ENCODE peak calls at places on chromosome 9, in six cellular contexts. C is cardiac muscle cell, N is AG09309, R is epithelial cell of esophagus, E is GM12865, Z is GM12864. D is an unnamed sample.

GRCh38 chr9:21766096-21766495 is 36.3 kb upstream of the MTAP start:
- DNase-seq in C (no peak), N (no peak), R (no peak), E (no peak), Z (no peak), D (no peak)

GRCh38 chr9:21817176-21817575 is 14.7 kb downstream of the MTAP start:
- DNase-seq in C (no peak), N (peak), R (peak), E (no peak), Z (no peak), D (no peak)

GRCh38 chr9:129719135-129719534 is 33.7 kb downstream of the PTGES start:
- DNase-seq in C (no peak), N (no peak), R (no peak), E (no peak), Z (no peak), D (no peak)

GRCh38 chr9:91037511-91038482 is 236.2 kb downstream of the SYK start:
- DNase-seq in C (no peak), N (peak), R (peak), E (no peak), Z (no peak), D (peak)

GRCh38 chr9:138023394-138024124 is 146.0 kb downstream of the CACNA1B start:
- DNase-seq in C (no peak), N (no peak), R (no peak), E (no peak), Z (no peak), D (no peak)

GRCh38 chr9:100601216-100601615 is 23.3 kb downstream of the CAVIN4 start:
- DNase-seq in C (peak), N (no peak), R (peak), E (peak), Z (peak), D (no peak)

GRCh38 chr9:7320139-7320538 is 479.4 kb downstream of the DMAC1 start:
- DNase-seq in C (no peak), N (peak), R (peak), E (no peak), Z (peak), D (peak)

GRCh38 chr9:98159301-98159700 is 33.1 kb downstream of the CORO2A start:
- DNase-seq in C (no peak), N (no peak), R (no peak), E (no peak), Z (no peak), D (no peak)

GRCh38 chr9:88370346-88370745 is 17.9 kb upstream of the SPIN1 start:
- DNase-seq in C (no peak), N (no peak), R (no peak), E (no peak), Z (no peak), D (no peak)

GRCh38 chr9:75876999-75877647 is 13.3 kb upstream of the PCSK5 start:
- DNase-seq in C (no peak), N (no peak), R (no peak), E (no peak), Z (no peak), D (no peak)

GRCh38 chr9:130877300-130877699 is 19.3 kb downstream of the QRFP start:
- DNase-seq in C (no peak), N (no peak), R (no peak), E (no peak), Z (no peak), D (no peak)

GRCh38 chr9:88660611-88661010 is 125.6 kb downstream of the NXNL2 start:
- DNase-seq in C (peak), N (no peak), R (peak), E (peak), Z (no peak), D (no peak)

GRCh38 chr9:137666505-137666809 is 47.7 kb downstream of the EHMT1 start:
- DNase-seq in C (no peak), N (no peak), R (no peak), E (no peak), Z (no peak), D (no peak)

GRCh38 chr9:96376926-96377874 is 6.3 kb downstream of the SLC35D2 start:
- DNase-seq in C (peak), N (peak), R (no peak), E (no peak), Z (no peak), D (peak)

GRCh38 chr9:89319015-89319905 is 960 bp downstream of the SECISBP2 start:
- DNase-seq in C (no peak), N (no peak), R (no peak), E (no peak), Z (no peak), D (no peak)

GRCh38 chr9:98369471-98369870 is 114.0 kb upstream of the TBC1D2 start:
- DNase-seq in C (no peak), N (no peak), R (no peak), E (no peak), Z (no peak), D (no peak)

GRCh38 chr9:26811106-26811505 is 81.5 kb downstream of the CAAP1 start:
- DNase-seq in C (no peak), N (no peak), R (no peak), E (no peak), Z (no peak), D (no peak)

GRCh38 chr9:35726876-35727438 is 5.0 kb downstream of the TLN1 start:
- DNase-seq in C (peak), N (peak), R (peak), E (peak), Z (no peak), D (no peak)

GRCh38 chr9:75184471-75184870 is 96.2 kb downstream of the OSTF1 start:
- DNase-seq in C (no peak), N (no peak), R (no peak), E (no peak), Z (no peak), D (no peak)

GRCh38 chr9:17528859-17529258 is 50.0 kb upstream of the SH3GL2 start:
- DNase-seq in C (no peak), N (no peak), R (peak), E (no peak), Z (no peak), D (no peak)

GRCh38 chr9:33676746-33677505 is 118.4 kb upstream of the PRSS3 start:
- DNase-seq in C (peak), N (no peak), R (peak), E (no peak), Z (no peak), D (no peak)

GRCh38 chr9:130058154-130058553 is 4.4 kb downstream of the GPR107 start:
- DNase-seq in C (no peak), N (no peak), R (no peak), E (no peak), Z (no peak), D (no peak)

GRCh38 chr9:37919166-37919955 is 15.4 kb upstream of the SLC25A51 start:
- DNase-seq in C (no peak), N (no peak), R (no peak), E (no peak), Z (no peak), D (no peak)

GRCh38 chr9:128552153-128552743 is at the start of gene SPTAN1:
- DNase-seq in C (peak), N (peak), R (peak), E (peak), Z (peak), D (no peak)

GRCh38 chr9:88197781-88198345 is 59.6 kb upstream of the SPATA31C2 start:
- DNase-seq in C (no peak), N (peak), R (peak), E (no peak), Z (no peak), D (peak)

GRCh38 chr9:89606049-89606481 is 1.3 kb downstream of the GADD45G start:
- DNase-seq in C (peak), N (peak), R (peak), E (no peak), Z (no peak), D (no peak)

GRCh38 chr9:28598396-28598795 is 1025.1 kb upstream of the C9orf72 start:
- DNase-seq in C (no peak), N (no peak), R (no peak), E (no peak), Z (no peak), D (no peak)

DNA sequence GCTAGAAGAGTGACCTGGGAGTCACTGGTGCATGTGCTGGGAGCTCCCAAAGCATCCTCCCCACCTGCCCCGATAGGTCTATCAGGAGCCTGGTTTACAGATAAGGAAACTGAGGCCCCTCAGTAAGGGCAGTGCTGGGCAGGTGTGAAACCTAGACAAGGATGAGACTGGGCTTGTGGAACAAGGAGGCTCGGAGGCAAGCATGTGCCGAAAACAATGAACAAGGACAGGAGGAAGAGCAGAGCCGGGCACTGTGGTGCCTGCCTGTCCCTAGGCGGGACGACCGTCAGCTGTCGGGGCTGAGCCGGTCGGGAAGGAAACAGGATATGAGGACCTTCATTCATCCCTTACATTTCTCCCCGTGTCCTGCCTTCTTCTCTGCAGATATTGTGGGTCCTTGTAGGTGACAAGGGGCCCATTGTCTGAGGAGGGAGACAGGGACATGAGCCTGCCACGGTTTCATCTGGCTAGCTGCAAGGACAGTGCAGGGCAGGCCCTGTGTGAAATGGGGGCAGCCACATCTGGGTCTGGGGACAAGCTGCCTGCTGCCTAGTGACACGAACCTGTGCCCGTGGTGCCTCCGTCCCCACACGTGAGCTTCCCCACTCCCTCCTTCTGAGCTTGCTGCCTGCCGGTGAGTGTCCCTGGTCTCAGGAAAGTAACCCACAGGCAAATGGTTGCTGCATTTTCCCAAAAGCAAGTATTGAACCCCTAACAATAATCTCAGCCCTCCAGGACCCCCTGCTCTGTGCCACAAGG is 18.6 kb downstream of the FGD3 start:
- DNase-seq in C (no peak), N (no peak), R (no peak), E (no peak), Z (no peak), D (no peak)
- H3K4me3 ChIP-seq in C (no peak), N (no peak), R (no peak), E (peak), Z (peak), D (no peak)

GRCh38 chr9:135997070-135998012 is 36.2 kb upstream of the UBAC1 start:
- DNase-seq in C (no peak), N (no peak), R (no peak), E (no peak), Z (no peak), D (no peak)
- H3K4me3 ChIP-seq in C (no peak), N (no peak), R (no peak), E (no peak), Z (no peak), D (no peak)

GRCh38 chr9:5510991-5511390 is 660 bp downstream of the PDCD1LG2 start:
- DNase-seq in C (no peak), N (no peak), R (no peak), E (no peak), Z (no peak), D (no peak)
- H3K4me3 ChIP-seq in C (no peak), N (peak), R (no peak), E (peak), Z (peak), D (peak)

GRCh38 chr9:134396258-134396742 is 70.0 kb downstream of the RXRA start:
- DNase-seq in C (no peak), N (no peak), R (no peak), E (peak), Z (no peak), D (no peak)

GRCh38 chr9:134395727-134396257 is 69.5 kb downstream of the RXRA start:
- DNase-seq in C (no peak), N (no peak), R (no peak), E (peak), Z (no peak), D (no peak)

GRCh38 chr9:134398756-134399155 is 72.5 kb downstream of the RXRA start:
- DNase-seq in C (no peak), N (no peak), R (no peak), E (no peak), Z (no peak), D (no peak)

GRCh38 chr9:134395002-134395517 is 68.8 kb downstream of the RXRA start:
- DNase-seq in C (no peak), N (no peak), R (no peak), E (no peak), Z (no peak), D (no peak)

DNA sequence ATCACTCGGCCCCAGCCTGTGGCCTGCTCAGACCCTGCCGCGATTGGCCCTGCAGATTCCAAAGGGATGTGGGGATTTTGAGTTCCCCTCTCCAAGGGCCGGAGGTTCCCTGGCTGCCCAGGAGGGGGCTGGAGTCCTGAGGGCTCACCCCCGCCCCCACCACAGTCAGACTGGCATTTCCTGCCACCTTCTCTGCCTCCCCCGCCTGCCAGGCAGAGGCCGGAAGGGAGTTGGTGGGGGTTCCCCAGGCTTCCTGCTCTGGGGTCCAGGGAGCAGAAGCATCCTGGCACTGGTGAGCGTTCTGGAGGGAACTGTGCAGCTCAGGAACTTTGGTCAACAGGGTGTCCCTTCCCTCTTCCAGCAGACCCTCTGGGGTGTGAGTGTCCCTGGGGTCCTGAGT is 70.6 kb downstream of the RXRA start:
- DNase-seq in C (no peak), N (no peak), R (no peak), E (peak), Z (no peak), D (no peak)
- H3K4me3 ChIP-seq in C (no peak), N (no peak), R (no peak), E (peak), Z (peak), D (no peak)

DNA sequence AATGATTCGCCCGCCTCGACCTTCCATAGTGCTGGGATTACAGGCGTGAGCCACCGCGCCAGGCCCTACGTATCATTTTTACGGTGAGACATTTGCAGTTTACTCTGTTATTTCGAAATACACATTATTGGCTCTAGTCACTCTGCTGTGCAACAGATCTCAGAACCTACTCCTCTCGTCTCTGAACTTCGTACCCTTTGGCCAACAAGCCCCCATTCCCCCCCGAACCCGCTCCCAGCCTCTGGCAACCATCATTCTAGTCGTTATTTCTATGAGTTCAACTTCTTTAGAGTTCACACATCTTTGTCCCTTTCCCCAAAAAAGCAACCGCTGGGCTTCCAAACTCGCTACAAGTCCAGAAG is 736 bp downstream of the PTGR1 start:
- DNase-seq in C (peak), N (no peak), R (peak), E (no peak), Z (no peak), D (peak)
- H3K4me3 ChIP-seq in C (peak), N (peak), R (peak), E (peak), Z (peak), D (peak)

D was measured in skeletal muscle cell.